ENCODE peak calls at places on chromosomes 12 and 14, in five cellular contexts. S is hepatocyte, H is fibroblast of lung, B is OCI-LY7, D is GM23248. W is an unnamed sample.

GRCh38 chr14:21347201-21347600 is 36.6 kb downstream of the SUPT16H start:
- DNase-seq in S (no peak), H (no peak), B (no peak), D (peak), W (no peak)

GRCh38 chr14:29654910-29655590 is 272.6 kb downstream of the PRKD1 start:
- DNase-seq in S (no peak), H (peak), B (no peak), D (peak), W (peak)

GRCh38 chr12:123879691-123880090 is 92.9 kb downstream of the CCDC92 start:
- DNase-seq in S (no peak), H (no peak), B (no peak), D (no peak), W (no peak)

GRCh38 chr14:34301107-34301734 is 160.8 kb downstream of the SPTSSA start:
- DNase-seq in S (peak), H (peak), B (peak), D (peak), W (peak)

GRCh38 chr12:105402366-105402765 is 71.9 kb downstream of the C12orf75 start:
- DNase-seq in S (no peak), H (no peak), B (no peak), D (no peak), W (no peak)

GRCh38 chr14:85439696-85440328 is 90.1 kb upstream of the FLRT2 start:
- DNase-seq in S (no peak), H (no peak), B (no peak), D (peak), W (peak)

GRCh38 chr12:48198619-48198973 is 4.5 kb downstream of the OR10AD1 start:
- DNase-seq in S (no peak), H (peak), B (no peak), D (peak), W (no peak)

GRCh38 chr12:2853626-2854025 is 3.2 kb downstream of the TEX52 start:
- DNase-seq in S (peak), H (peak), B (no peak), D (peak), W (peak)

GRCh38 chr14:28773176-28773575 is 6.6 kb downstream of the FOXG1 start:
- DNase-seq in S (no peak), H (no peak), B (no peak), D (no peak), W (no peak)

GRCh38 chr14:51848120-51848519 is 12.3 kb upstream of the GNG2 start:
- DNase-seq in S (no peak), H (no peak), B (no peak), D (peak), W (no peak)

GRCh38 chr12:52181757-52182156 is 10.1 kb downstream of the KRT80 start:
- DNase-seq in S (peak), H (peak), B (no peak), D (peak), W (peak)

GRCh38 chr14:97580923-97581495 is 783.8 kb downstream of the VRK1 start:
- DNase-seq in S (peak), H (no peak), B (no peak), D (no peak), W (no peak)

GRCh38 chr14:67532998-67533753 is at the start of gene PLEKHH1:
- DNase-seq in S (peak), H (peak), B (no peak), D (peak), W (peak)

GRCh38 chr12:41189395-41190251 is 1.5 kb downstream of the PDZRN4 start:
- DNase-seq in S (no peak), H (no peak), B (no peak), D (peak), W (no peak)

GRCh38 chr14:60654303-60654925 is 5.1 kb upstream of the SIX1 start:
- DNase-seq in S (peak), H (no peak), B (no peak), D (peak), W (no peak)

GRCh38 chr12:107134558-107134957 is 41.2 kb upstream of the CRY1 start:
- DNase-seq in S (peak), H (no peak), B (peak), D (peak), W (no peak)

GRCh38 chr14:77039285-77040058 is 11.0 kb upstream of the IRF2BPL start:
- DNase-seq in S (peak), H (peak), B (peak), D (peak), W (peak)

GRCh38 chr14:52355016-52355430 is 40.9 kb downstream of the PTGER2 start:
- DNase-seq in S (peak), H (peak), B (no peak), D (peak), W (peak)

GRCh38 chr14:103260629-103261124 is 73.4 kb upstream of the EIF5 start:
- DNase-seq in S (no peak), H (peak), B (no peak), D (peak), W (peak)

GRCh38 chr14:94139421-94139820 is 10.0 kb upstream of the IFI27L2 start:
- DNase-seq in S (no peak), H (no peak), B (no peak), D (no peak), W (no peak)

GRCh38 chr14:33812596-33812995 is 138.3 kb downstream of the EGLN3 start:
- DNase-seq in S (no peak), H (no peak), B (no peak), D (no peak), W (no peak)

GRCh38 chr12:48794870-48795269 is 6.0 kb upstream of the ADCY6 start:
- DNase-seq in S (peak), H (no peak), B (no peak), D (peak), W (no peak)

GRCh38 chr12:90925562-90925961 is 29.4 kb downstream of the CCER1 start:
- DNase-seq in S (no peak), H (no peak), B (no peak), D (no peak), W (no peak)

GRCh38 chr12:90922068-90922743 is 32.8 kb downstream of the CCER1 start:
- DNase-seq in S (no peak), H (peak), B (no peak), D (peak), W (peak)

GRCh38 chr12:90921536-90921935 is 33.4 kb downstream of the CCER1 start:
- DNase-seq in S (no peak), H (peak), B (no peak), D (no peak), W (no peak)
- H3K4me2 ChIP-seq in S (no peak), H (peak), B (no peak), D (peak), W (no peak)

GRCh38 chr12:89731064-89731463 is 22.4 kb upstream of the ATP2B1 start:
- DNase-seq in S (no peak), H (peak), B (no peak), D (peak), W (no peak)
- H3K4me2 ChIP-seq in S (no peak), H (no peak), B (no peak), D (peak), W (peak)

GRCh38 chr14:95664046-95664445 is 22.2 kb upstream of the TCL1B start:
- DNase-seq in S (no peak), H (no peak), B (no peak), D (no peak), W (no peak)

GRCh38 chr14:95662376-95663186 is 23.6 kb upstream of the TCL1B start:
- DNase-seq in S (peak), H (no peak), B (peak), D (peak), W (no peak)

GRCh38 chr14:95660550-95661515 is 25.4 kb upstream of the TCL1B start:
- DNase-seq in S (no peak), H (no peak), B (no peak), D (peak), W (no peak)

GRCh38 chr14:95664546-95664945 is 21.7 kb upstream of the TCL1B start:
- DNase-seq in S (no peak), H (no peak), B (peak), D (no peak), W (no peak)

GRCh38 chr14:95663226-95663797 is 22.9 kb upstream of the TCL1B start:
- DNase-seq in S (no peak), H (no peak), B (peak), D (no peak), W (no peak)
- H3K4me2 ChIP-seq in S (no peak), H (no peak), B (peak), D (no peak), W (no peak)

DNA sequence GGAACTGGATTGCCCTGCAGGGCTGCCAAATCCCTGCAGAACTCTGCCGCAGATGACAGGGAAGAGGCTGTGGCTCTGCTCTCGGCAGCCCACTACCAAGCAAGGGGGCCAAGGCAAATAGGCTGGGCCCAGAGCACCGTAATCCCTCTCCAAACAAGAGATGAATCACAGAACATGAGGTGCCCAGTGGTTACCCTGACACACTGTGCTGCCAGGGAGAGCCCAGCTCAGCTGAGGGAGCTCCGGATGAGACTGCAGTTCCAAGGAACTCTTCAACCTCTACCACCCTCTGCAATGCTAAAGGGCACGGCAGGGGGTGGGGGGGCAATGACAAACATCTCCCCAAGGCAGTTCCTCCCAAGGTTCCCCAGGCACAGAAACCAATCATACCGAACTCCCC is 33.9 kb downstream of the STON2 start:
- DNase-seq in S (peak), H (no peak), B (no peak), D (peak), W (no peak)
- H3K4me2 ChIP-seq in S (peak), H (no peak), B (no peak), D (no peak), W (no peak)

GRCh38 chr12:57091633-57092528 is 3.0 kb downstream of the NAB2 start:
- DNase-seq in S (no peak), H (no peak), B (no peak), D (no peak), W (no peak)
- H3K4me2 ChIP-seq in S (peak), H (peak), B (no peak), D (peak), W (peak)

DNA sequence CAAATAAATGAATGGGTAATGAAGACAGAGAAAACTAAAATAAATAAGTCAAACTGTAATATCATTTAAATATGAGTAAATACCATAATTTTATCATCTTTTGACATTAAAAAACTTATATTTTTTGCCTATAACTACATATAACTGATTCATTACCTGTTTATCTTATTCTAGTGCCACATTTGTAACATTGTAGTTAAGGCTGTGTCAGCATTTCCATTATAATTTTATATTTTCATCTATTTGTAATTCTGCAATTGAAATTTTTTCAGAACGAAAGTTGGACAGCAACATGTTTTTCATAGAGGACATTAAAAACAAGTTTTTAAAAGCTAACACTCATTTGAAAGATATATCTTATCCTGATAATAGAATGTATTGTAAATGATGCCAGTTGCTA is 1286.5 kb downstream of the LRFN5 start:
- DNase-seq in S (no peak), H (no peak), B (no peak), D (no peak), W (no peak)
- H3K4me2 ChIP-seq in S (no peak), H (no peak), B (no peak), D (no peak), W (no peak)